ENCODE peak calls at places on chromosomes 6 and 20, in four cellular contexts. S is A549, U is tibial nerve, E is ovary. F is an unnamed sample.
A peak's percentile ranks its signal among the peaks of the same experiment; 100 is the strongest.

GRCh38 chr20:20413801-20414200 is 45.9 kb downstream of the INSM1 start:
- DNase-seq in S (no peak), U (no peak), E (no peak), F (no peak)

GRCh38 chr6:45835725-45836437 is 179.8 kb downstream of the CLIC5 start:
- DNase-seq in S (no peak), U (no peak), E (no peak), F (no peak)

GRCh38 chr20:15220009-15220656 is 882.7 kb upstream of the FLRT3 start:
- DNase-seq in S (no peak), U (no peak), E (no peak), F (no peak)

GRCh38 chr6:30169658-30170614 is 6.6 kb downstream of the TRIM15 start:
- DNase-seq in S (peak; percentile 45), U (no peak), E (no peak), F (no peak)

GRCh38 chr6:96520039-96520850 is 1.4 kb upstream of the UFL1 start:
- DNase-seq in S (peak; percentile 3), U (no peak), E (no peak), F (no peak)

GRCh38 chr6:17877196-17877889 is 110.1 kb downstream of the KIF13A start:
- DNase-seq in S (peak; percentile 81), U (no peak), E (no peak), F (no peak)

GRCh38 chr20:51386586-51386985 is 155.9 kb downstream of the NFATC2 start:
- DNase-seq in S (no peak), U (no peak), E (no peak), F (no peak)

GRCh38 chr20:43691928-43692524 is 25.1 kb downstream of the MYBL2 start:
- DNase-seq in S (peak; percentile 61), U (peak; percentile 37), E (no peak), F (peak; percentile 78)

GRCh38 chr20:29318871-29319461 is 1938.5 kb upstream of the DEFB115 start:
- DNase-seq in S (no peak), U (no peak), E (no peak), F (no peak)

GRCh38 chr20:6038256-6038655 is 15.6 kb downstream of the LRRN4 start:
- DNase-seq in S (no peak), U (no peak), E (no peak), F (no peak)

GRCh38 chr6:33147807-33148666 is 44.2 kb downstream of the COL11A2 start:
- DNase-seq in S (peak; percentile 46), U (peak; percentile 59), E (no peak), F (no peak)

GRCh38 chr6:73860303-73860702 is 164.3 kb downstream of the CD109 start:
- DNase-seq in S (no peak), U (no peak), E (no peak), F (no peak)

GRCh38 chr6:105780146-105780860 is 305.8 kb upstream of the PRDM1 start:
- DNase-seq in S (peak; percentile 21), U (no peak), E (no peak), F (no peak)

GRCh38 chr20:62358728-62359490 is 8.2 kb downstream of the LAMA5 start:
- DNase-seq in S (no peak), U (no peak), E (peak; percentile 26), F (no peak)

GRCh38 chr6:4446982-4447381 is 311.6 kb upstream of the ECI2 start:
- DNase-seq in S (no peak), U (no peak), E (no peak), F (no peak)

GRCh38 chr6:17831135-17831534 is 124.4 kb upstream of the NUP153 start:
- DNase-seq in S (no peak), U (no peak), E (no peak), F (no peak)

GRCh38 chr6:125790403-125791150 is at the start of gene NCOA7:
- DNase-seq in S (peak; percentile 72), U (peak; percentile 71), E (peak; percentile 87), F (no peak)

GRCh38 chr20:18904624-18905023 is 91.0 kb downstream of the SCP2D1 start:
- DNase-seq in S (peak; percentile 32), U (no peak), E (peak; percentile 21), F (no peak)

GRCh38 chr6:168277274-168277669 is 42.3 kb downstream of the DACT2 start:
- DNase-seq in S (no peak), U (no peak), E (no peak), F (no peak)

GRCh38 chr6:74731921-74732320 is 473.9 kb downstream of the COL12A1 start:
- DNase-seq in S (no peak), U (no peak), E (no peak), F (no peak)

GRCh38 chr6:45533394-45533793 is 155.7 kb upstream of the SUPT3H start:
- DNase-seq in S (no peak), U (no peak), E (no peak), F (no peak)

GRCh38 chr20:54643761-54644160 is 168.4 kb downstream of the DOK5 start:
- DNase-seq in S (no peak), U (no peak), E (peak; percentile 26), F (no peak)

GRCh38 chr6:26659042-26659359 is 545 bp downstream of the ZNF322 start:
- DNase-seq in S (no peak), U (no peak), E (no peak), F (no peak)

GRCh38 chr6:42498473-42499128 is 46.9 kb upstream of the TRERF1 start:
- DNase-seq in S (no peak), U (no peak), E (no peak), F (no peak)

GRCh38 chr6:79801362-79801761 is 146.0 kb downstream of the ELOVL4 start:
- DNase-seq in S (no peak), U (no peak), E (no peak), F (no peak)

GRCh38 chr6:36357872-36358234 is 21.2 kb upstream of the BNIP5 start:
- DNase-seq in S (no peak), U (no peak), E (no peak), F (no peak)

GRCh38 chr20:45189861-45190260 is 15.2 kb downstream of the PI3 start:
- DNase-seq in S (no peak), U (no peak), E (no peak), F (no peak)

GRCh38 chr20:19104186-19104585 is 108.3 kb upstream of the SLC24A3 start:
- DNase-seq in S (no peak), U (no peak), E (no peak), F (no peak)

GRCh38 chr6:91094806-91095475 is 508.1 kb upstream of the MAP3K7 start:
- DNase-seq in S (no peak), U (no peak), E (no peak), F (no peak)
- H3K4me3 ChIP-seq in S (no peak overlapping the region), U (no peak overlapping the region), E (no peak overlapping the region), F (no peak overlapping the region)

DNA sequence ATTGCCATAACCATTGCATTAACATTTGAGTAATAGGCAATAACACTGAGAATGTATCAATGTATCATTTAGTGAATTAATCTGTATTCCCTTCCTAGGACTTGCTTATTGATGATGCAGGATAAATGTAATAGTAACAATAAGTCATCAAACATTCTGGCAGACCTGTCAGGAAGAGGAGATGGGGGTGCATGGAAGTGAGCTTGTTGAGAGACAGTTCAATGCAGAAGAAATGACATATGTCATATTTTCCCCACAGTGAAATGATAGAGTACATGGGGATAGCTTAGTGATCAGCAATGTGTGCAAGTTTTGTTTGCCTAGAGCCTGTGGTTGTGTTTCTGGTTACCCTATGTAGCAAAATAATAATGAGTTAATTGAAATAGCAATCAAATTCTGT is 458.8 kb downstream of the EYS start:
- DNase-seq in S (no peak), U (no peak), E (no peak), F (no peak)
- TF ChIP-seq EP300 in S (no peak), U (no peak), E (no peak), F (no peak)

DNA sequence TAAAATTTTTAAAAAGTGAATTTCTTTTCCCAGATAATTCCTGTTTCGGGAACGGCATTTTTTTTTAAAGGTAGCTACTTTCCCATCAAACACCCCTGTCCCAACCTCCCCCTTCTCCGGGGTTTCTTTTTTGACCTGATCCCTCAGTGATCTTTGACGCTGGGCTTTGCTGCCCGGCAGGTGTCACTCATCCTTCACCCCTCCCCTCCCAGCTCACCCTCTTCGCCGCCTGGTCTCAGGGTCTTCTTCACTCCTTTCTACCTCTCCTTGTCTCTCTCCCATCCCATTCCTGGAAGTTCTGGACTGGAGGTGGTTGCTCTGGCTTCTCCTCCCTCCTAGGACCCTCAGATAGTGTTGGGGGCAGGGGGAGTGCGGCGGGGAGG is 329 bp upstream of the GPR6 start:
- DNase-seq in S (no peak), U (no peak), E (no peak), F (no peak)
- H3K4me3 ChIP-seq in S (no peak overlapping the region), U (no peak overlapping the region), E (no peak overlapping the region), F (peak overlapping the region; percentile 59)

GRCh38 chr6:109094351-109095035 is at the start of gene SESN1:
- DNase-seq in S (peak; percentile 96), U (peak; percentile 90), E (peak; percentile 91), F (peak; percentile 56)

GRCh38 chr6:109096198-109096597 is 891 bp downstream of the CEP57L1 start:
- DNase-seq in S (no peak), U (no peak), E (no peak), F (no peak)

GRCh38 chr6:109093732-109094131 is 914 bp downstream of the SESN1 start:
- DNase-seq in S (no peak), U (no peak), E (no peak), F (no peak)

GRCh38 chr6:109095036-109095820 is at the start of gene CEP57L1:
- DNase-seq in S (peak; percentile 95), U (peak; percentile 95), E (peak; percentile 98), F (peak; percentile 98)

GRCh38 chr6:109095821-109096084 is 446 bp downstream of the CEP57L1 start:
- DNase-seq in S (no peak), U (no peak), E (no peak), F (no peak)
- TF ChIP-seq EP300 in S (no peak), U (no peak), E (no peak), F (no peak)

GRCh38 chr6:28353356-28353755 is 3.6 kb downstream of the ZKSCAN3 start:
- DNase-seq in S (no peak), U (no peak), E (no peak), F (no peak)

GRCh38 chr6:28354688-28355554 is 5.2 kb downstream of the ZKSCAN3 start:
- DNase-seq in S (no peak), U (no peak), E (no peak), F (no peak)

GRCh38 chr6:28356666-28357020 is 6.9 kb downstream of the ZKSCAN3 start:
- DNase-seq in S (no peak), U (no peak), E (no peak), F (no peak)

GRCh38 chr6:28355743-28356665 is 6.3 kb downstream of the ZKSCAN3 start:
- DNase-seq in S (peak; percentile 81), U (peak; percentile 99), E (peak; percentile 72), F (peak; percentile 62)

GRCh38 chr6:28353981-28354676 is 4.4 kb downstream of the ZKSCAN3 start:
- DNase-seq in S (peak; percentile 60), U (no peak), E (peak; percentile 68), F (no peak)
- H3K4me3 ChIP-seq in S (no peak overlapping the region), U (no peak overlapping the region), E (peak overlapping the region; percentile 35), F (no peak overlapping the region)

F was measured in H1.